ENCODE peak calls at places on chromosomes 6 and 20, in nine cellular contexts. C is stimulated activated CD4-positive, alpha-beta T cell treated with anti-CD3 and anti-CD28 coated beads, Interleukin-4, amount 100 ng/mL, for 48 hours; X is activated CD4-positive, alpha-beta T cell treated with anti-CD3 and anti-CD28 coated beads for 48 hours; R is heart left ventricle; B is NAMALWA; N is colonic mucosa; G is cardiac fibroblast; K is dorsolateral prefrontal cortex; Z is HEK293T. W is an unnamed sample.

GRCh38 chr6:5781966-5782556 is 224.7 kb downstream of the NRN1 start:
- DNase-seq in K (no peak), Z (no peak), R (no peak), C (no peak), B (no peak), X (no peak), G (no peak), N (no peak), W (no peak)

GRCh38 chr20:62778601-62779416 is 17.5 kb upstream of the MRGBP start:
- DNase-seq in C (no peak), R (no peak), X (no peak), G (no peak), N (no peak), B (no peak), Z (no peak), K (no peak), W (no peak)

GRCh38 chr6:74133073-74133472 is 437.1 kb downstream of the CD109 start:
- DNase-seq in Z (no peak), B (no peak), K (no peak), N (no peak), G (no peak), R (no peak), X (no peak), C (no peak), W (no peak)

GRCh38 chr6:160007581-160007980 is 38.7 kb downstream of the IGF2R start:
- DNase-seq in G (no peak), R (no peak), C (no peak), K (no peak), B (no peak), X (no peak), N (no peak), Z (no peak), W (no peak)

GRCh38 chr20:13028001-13028400 is 19.2 kb downstream of the SPTLC3 start:
- DNase-seq in Z (no peak), C (no peak), B (no peak), G (peak; percentile 45), X (no peak), K (no peak), N (no peak), R (no peak), W (no peak)

GRCh38 chr20:46306743-46307138 is 1.6 kb downstream of the CDH22 start:
- DNase-seq in Z (no peak), X (no peak), K (no peak), R (no peak), G (no peak), B (no peak), C (no peak), N (no peak), W (no peak)

GRCh38 chr6:7106752-7107577 is 796 bp upstream of the RREB1 start:
- DNase-seq in C (peak; percentile 57), Z (no peak), B (peak; percentile 53), N (peak; percentile 63), G (no peak), X (peak; percentile 76), K (no peak), R (peak; percentile 35), W (no peak)

GRCh38 chr20:13101701-13102100 is 92.9 kb downstream of the SPTLC3 start:
- DNase-seq in C (no peak), X (no peak), R (no peak), N (no peak), B (no peak), G (peak; percentile 29), K (no peak), Z (no peak), W (no peak)

GRCh38 chr6:114419175-114419574 is 76.4 kb upstream of the HS3ST5 start:
- DNase-seq in G (no peak), N (no peak), R (no peak), C (no peak), K (no peak), Z (no peak), B (no peak), X (no peak), W (no peak)

GRCh38 chr20:3251806-3252205 is 12.8 kb upstream of the SLC4A11 start:
- DNase-seq in C (no peak), X (no peak), Z (no peak), R (no peak), G (peak; percentile 44), K (peak; percentile 42), B (no peak), N (no peak), W (no peak)

GRCh38 chr6:167152858-167153257 is 4.9 kb downstream of the GPR31 start:
- DNase-seq in B (peak; percentile 22), G (no peak), C (peak; percentile 29), Z (no peak), X (no peak), N (no peak), R (no peak), K (no peak), W (no peak)

GRCh38 chr20:56733967-56734366 is 104.9 kb downstream of the TFAP2C start:
- DNase-seq in C (no peak), B (no peak), X (no peak), Z (no peak), R (no peak), K (no peak), G (no peak), N (no peak), W (no peak)

GRCh38 chr6:84141506-84141905 is 85.9 kb downstream of the CEP162 start:
- DNase-seq in Z (no peak), R (no peak), X (no peak), G (no peak), K (no peak), C (no peak), N (no peak), B (no peak), W (no peak)

GRCh38 chr20:36010745-36011326 is 42.4 kb downstream of the CNBD2 start:
- DNase-seq in C (no peak), G (no peak), Z (no peak), R (no peak), B (no peak), K (no peak), X (no peak), N (no peak), W (no peak)

GRCh38 chr6:35370124-35370741 is 27.9 kb downstream of the PPARD start:
- DNase-seq in G (peak; percentile 97), R (peak; percentile 93), K (peak; percentile 81), B (peak; percentile 62), N (peak; percentile 37), Z (no peak), C (peak; percentile 37), X (peak; percentile 55), W (peak; percentile 73)

GRCh38 chr6:161186173-161186769 is 87.6 kb downstream of the AGPAT4 start:
- DNase-seq in R (no peak), X (no peak), C (no peak), N (peak; percentile 27), G (peak; percentile 63), B (no peak), K (peak; percentile 80), Z (no peak), W (peak; percentile 67)

GRCh38 chr20:62838511-62838910 is 21.7 kb downstream of the COL9A3 start:
- DNase-seq in X (no peak), Z (no peak), R (no peak), G (no peak), B (peak; percentile 93), N (peak; percentile 60), C (no peak), K (peak; percentile 30), W (no peak)

GRCh38 chr6:154165488-154165887 is 126.4 kb downstream of the OPRM1 start:
- DNase-seq in K (no peak), B (no peak), R (no peak), G (no peak), Z (no peak), N (no peak), C (no peak), X (no peak), W (no peak)

GRCh38 chr6:8237668-8238067 is 135.3 kb upstream of the EEF1E1 start:
- DNase-seq in C (no peak), K (no peak), Z (no peak), R (no peak), G (no peak), B (no peak), N (no peak), X (no peak), W (no peak)

GRCh38 chr6:157494132-157494705 is 113.2 kb downstream of the ZDHHC14 start:
- DNase-seq in X (no peak), R (no peak), K (no peak), B (no peak), N (peak; percentile 12), G (no peak), Z (no peak), C (no peak), W (no peak)

GRCh38 chr6:113719545-113719944 is 137.6 kb upstream of the MARCKS start:
- DNase-seq in R (no peak), Z (no peak), G (peak; percentile 18), C (no peak), K (no peak), X (no peak), N (no peak), B (no peak), W (peak; percentile 25)

GRCh38 chr6:17497701-17498100 is 102.4 kb upstream of the FAM8A1 start:
- DNase-seq in R (no peak), N (no peak), B (no peak), Z (no peak), C (no peak), X (no peak), K (no peak), G (no peak), W (no peak)

GRCh38 chr20:58818585-58819285 is 32.0 kb downstream of the GNAS-AS1 start:
- DNase-seq in B (no peak), G (peak; percentile 21), Z (no peak), K (no peak), C (peak; percentile 55), X (peak; percentile 84), R (no peak), N (no peak), W (no peak)

GRCh38 chr20:38937978-38938473 is 11.8 kb downstream of the FAM83D start:
- DNase-seq in Z (no peak), N (no peak), K (no peak), B (no peak), C (no peak), G (no peak), R (no peak), X (no peak), W (no peak)

GRCh38 chr20:61414455-61414991 is 162.5 kb downstream of the CDH4 start:
- DNase-seq in Z (no peak), B (no peak), N (no peak), K (peak; percentile 62), C (no peak), X (no peak), G (no peak), R (no peak), W (no peak)

GRCh38 chr6:25286891-25287290 is 7.7 kb downstream of the CARMIL1 start:
- DNase-seq in Z (no peak), R (no peak), G (no peak), K (no peak), X (no peak), C (no peak), N (no peak), B (no peak), W (no peak)

GRCh38 chr6:44003345-44004061 is 123.7 kb downstream of the MRPL14 start:
- DNase-seq in K (no peak), N (no peak), C (no peak), B (no peak), R (no peak), G (no peak), Z (no peak), X (peak; percentile 31), W (no peak)

GRCh38 chr20:33936651-33937050 is 57.1 kb upstream of the RALY start:
- DNase-seq in B (no peak), G (no peak), C (no peak), Z (no peak), R (no peak), N (no peak), K (no peak), X (no peak), W (no peak)

GRCh38 chr6:105753184-105754097 is 332.7 kb upstream of the PRDM1 start:
- DNase-seq in K (no peak), X (no peak), C (no peak), R (no peak), B (no peak), N (peak; percentile 85), G (peak; percentile 2), Z (no peak), W (no peak)

GRCh38 chr6:84575264-84575663 is 189.1 kb downstream of the TBX18 start:
- DNase-seq in N (no peak), Z (no peak), C (no peak), B (no peak), X (no peak), G (peak; percentile 33), R (no peak), K (no peak), W (peak; percentile 44)

GRCh38 chr6:168418151-168418551 is 22.8 kb upstream of the SMOC2 start:
- DNase-seq in K (no peak), X (no peak), N (no peak), Z (no peak), C (no peak), B (no peak), G (no peak), R (no peak), W (no peak)

W was measured in RKO.